ENCODE peak calls at places on chromosomes 7 and 10, in six cellular contexts. X, G, C, Z, P and T are unnamed samples.

GRCh38 chr10:17115683-17116082 is 13.9 kb downstream of the CUBN start:
- DNase-seq in G (peak), P (no peak), X (peak), C (no peak), Z (no peak), T (no peak)

GRCh38 chr10:72122221-72122620 is 33.9 kb upstream of the SPOCK2 start:
- DNase-seq in C (no peak), P (no peak), Z (no peak), X (no peak), G (no peak), T (no peak)

GRCh38 chr7:104859754-104860426 is 154.1 kb upstream of the KMT2E start:
- DNase-seq in Z (no peak), G (no peak), P (no peak), C (no peak), X (no peak), T (no peak)

GRCh38 chr10:48773580-48773979 is 88.9 kb downstream of the WDFY4 start:
- DNase-seq in X (no peak), C (no peak), Z (no peak), P (no peak), G (no peak), T (no peak)

GRCh38 chr10:118311505-118311904 is 30.6 kb downstream of the FAM204A start:
- DNase-seq in Z (no peak), P (no peak), X (no peak), G (no peak), C (no peak), T (no peak)

GRCh38 chr10:59301067-59301674 is 61.2 kb downstream of the FAM13C start:
- DNase-seq in C (no peak), G (no peak), X (no peak), Z (no peak), P (no peak), T (no peak)

GRCh38 chr10:132616170-132616994 is 78.8 kb downstream of the INPP5A start:
- DNase-seq in X (no peak), C (no peak), P (no peak), Z (no peak), G (no peak), T (peak)

GRCh38 chr7:94510582-94511456 is 1.2 kb downstream of the CASD1 start:
- DNase-seq in G (peak), X (no peak), C (peak), P (peak), Z (no peak), T (no peak)

GRCh38 chr7:92815412-92815811 is 21.0 kb downstream of the CDK6 start:
- DNase-seq in P (no peak), Z (no peak), C (no peak), X (no peak), G (no peak), T (no peak)

GRCh38 chr7:930975-931758 is 23.3 kb downstream of the ADAP1 start:
- DNase-seq in Z (no peak), G (no peak), P (no peak), X (no peak), C (no peak), T (peak)

GRCh38 chr10:49518982-49519578 is 19.8 kb downstream of the ERCC6 start:
- DNase-seq in C (no peak), P (no peak), X (peak), G (peak), Z (no peak), T (no peak)

GRCh38 chr7:158355456-158356065 is 232.1 kb downstream of the PTPRN2 start:
- DNase-seq in X (peak), C (peak), P (no peak), G (peak), Z (no peak), T (peak)

GRCh38 chr10:110268442-110268841 is 36.3 kb downstream of the SMNDC1 start:
- DNase-seq in G (no peak), P (no peak), Z (no peak), C (peak), X (no peak), T (no peak)

GRCh38 chr10:80260295-80261243 is 28.9 kb downstream of the MAT1A start:
- DNase-seq in G (peak), X (no peak), C (no peak), Z (no peak), P (no peak), T (peak)

GRCh38 chr7:91351374-91351773 is 87.1 kb downstream of the FZD1 start:
- DNase-seq in X (no peak), C (no peak), Z (no peak), G (peak), P (no peak), T (no peak)

GRCh38 chr7:165661-166369 is 26.6 kb upstream of the FAM20C start:
- DNase-seq in G (no peak), X (no peak), P (no peak), C (no peak), Z (no peak), T (no peak)

GRCh38 chr7:137992042-137992737 is 9.7 kb downstream of the CREB3L2 start:
- DNase-seq in C (no peak), G (peak), P (no peak), Z (no peak), X (no peak), T (no peak)

GRCh38 chr10:94133239-94133638 is 139.5 kb downstream of the PLCE1 start:
- DNase-seq in Z (no peak), P (no peak), C (no peak), G (no peak), X (no peak), T (no peak)

GRCh38 chr10:3217301-3217700 is 44.7 kb upstream of the PITRM1 start:
- DNase-seq in X (no peak), Z (no peak), P (no peak), G (no peak), C (no peak), T (no peak)

GRCh38 chr7:128923411-128923800 is 12.9 kb upstream of the KCP start:
- DNase-seq in G (no peak), Z (no peak), C (peak), P (no peak), X (no peak), T (no peak)

GRCh38 chr10:85995791-85996190 is 370.8 kb downstream of the GRID1 start:
- DNase-seq in Z (peak), C (no peak), P (no peak), G (peak), X (peak), T (no peak)

GRCh38 chr10:124653811-124654651 is 90.1 kb downstream of the FAM53B start:
- DNase-seq in P (no peak), Z (no peak), X (no peak), G (no peak), C (no peak), T (peak)

GRCh38 chr7:114989531-114989930 is 67.6 kb downstream of the MDFIC start:
- DNase-seq in P (no peak), C (no peak), G (no peak), Z (no peak), X (no peak), T (no peak)

GRCh38 chr7:47801423-47801822 is 146.8 kb downstream of the PKD1L1 start:
- DNase-seq in G (no peak), C (no peak), Z (no peak), P (no peak), X (no peak), T (no peak)

GRCh38 chr7:154913645-154914579 is 89.0 kb downstream of the PAXIP1 start:
- DNase-seq in G (peak), X (peak), C (peak), Z (no peak), P (peak), T (peak)

GRCh38 chr10:116632831-116633600 is 12.3 kb downstream of the PNLIPRP2 start:
- DNase-seq in P (no peak), G (no peak), Z (no peak), C (no peak), X (no peak), T (no peak)

GRCh38 chr7:103636153-103636552 is 190.1 kb upstream of the SLC26A5 start:
- DNase-seq in Z (no peak), X (no peak), P (no peak), C (no peak), G (no peak), T (no peak)

GRCh38 chr7:138616085-138616484 is 85.1 kb downstream of the SVOPL start:
- DNase-seq in G (no peak), P (no peak), C (peak), X (no peak), Z (no peak), T (no peak)

GRCh38 chr10:71473671-71474599 is 77.2 kb downstream of the CDH23 start:
- DNase-seq in G (no peak), P (no peak), X (no peak), Z (no peak), C (no peak), T (peak)

GRCh38 chr7:115409682-115410426 is 488.0 kb downstream of the MDFIC start:
- DNase-seq in C (no peak), P (no peak), Z (no peak), X (no peak), G (no peak), T (no peak)

GRCh38 chr10:24457661-24458318 is 248.9 kb downstream of the KIAA1217 start:
- DNase-seq in P (no peak), X (no peak), C (no peak), Z (no peak), G (peak), T (no peak)

GRCh38 chr10:114821293-114821914 is at the start of gene FHIP2A:
- DNase-seq in C (peak), Z (no peak), X (peak), P (peak), G (peak), T (peak)

GRCh38 chr10:72802291-72803118 is 91.0 kb upstream of the OIT3 start:
- DNase-seq in Z (no peak), X (no peak), C (no peak), G (no peak), P (no peak), T (no peak)

GRCh38 chr10:132120200-132120599 is 54.5 kb downstream of the JAKMIP3 start:
- DNase-seq in C (no peak), G (no peak), P (no peak), X (no peak), Z (no peak), T (peak)

GRCh38 chr7:131235489-131236317 is 92.0 kb upstream of the MKLN1 start:
- DNase-seq in P (no peak), G (peak), X (peak), C (peak), Z (no peak), T (no peak)

GRCh38 chr10:86341361-86341811 is 25.2 kb downstream of the GRID1 start:
- DNase-seq in P (no peak), X (no peak), Z (no peak), C (no peak), G (no peak), T (peak)

GRCh38 chr7:150567168-150567567 is at the start of gene GIMAP4:
- DNase-seq in Z (no peak), G (no peak), P (no peak), C (peak), X (no peak), T (peak)
- TF ChIP-seq POLR2A in Z (no peak), G (no peak), P (no peak), C (peak), X (no peak), T (peak)

DNA sequence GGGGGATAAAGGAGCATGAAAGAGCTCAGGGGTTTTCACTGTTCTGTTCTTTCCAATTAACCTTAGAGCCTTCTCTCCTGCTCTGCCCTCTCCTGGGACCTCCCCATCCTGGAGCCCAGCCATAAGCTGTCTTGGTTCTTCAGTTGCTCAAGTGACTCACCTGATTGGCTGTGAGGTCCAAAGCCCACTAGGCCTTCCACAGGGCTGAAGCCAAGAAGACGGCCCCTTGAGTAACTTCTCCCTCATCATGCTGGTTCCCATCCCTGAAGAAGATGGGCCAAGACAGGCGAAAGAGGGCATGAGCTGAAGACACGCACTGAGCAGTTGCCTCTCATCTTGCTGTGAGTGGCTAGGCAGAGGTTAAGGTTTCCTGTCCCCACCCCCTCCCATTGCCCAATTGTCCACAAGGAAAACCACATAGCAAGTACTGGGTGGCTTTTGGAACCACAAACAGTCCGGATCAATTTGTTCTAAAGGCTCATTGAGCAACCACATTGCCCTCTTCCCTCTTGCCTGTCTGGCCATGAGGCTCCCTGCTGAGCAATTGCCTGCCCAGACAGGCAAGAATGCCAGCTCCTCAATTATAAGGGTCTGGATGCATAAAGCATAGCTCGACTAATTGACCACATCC is 43.9 kb upstream of the GPAM start:
- DNase-seq in Z (no peak), X (no peak), G (no peak), P (no peak), C (peak), T (no peak)
- TF ChIP-seq POLR2A in Z (no peak), X (no peak), G (no peak), P (no peak), C (no peak), T (no peak)

DNA sequence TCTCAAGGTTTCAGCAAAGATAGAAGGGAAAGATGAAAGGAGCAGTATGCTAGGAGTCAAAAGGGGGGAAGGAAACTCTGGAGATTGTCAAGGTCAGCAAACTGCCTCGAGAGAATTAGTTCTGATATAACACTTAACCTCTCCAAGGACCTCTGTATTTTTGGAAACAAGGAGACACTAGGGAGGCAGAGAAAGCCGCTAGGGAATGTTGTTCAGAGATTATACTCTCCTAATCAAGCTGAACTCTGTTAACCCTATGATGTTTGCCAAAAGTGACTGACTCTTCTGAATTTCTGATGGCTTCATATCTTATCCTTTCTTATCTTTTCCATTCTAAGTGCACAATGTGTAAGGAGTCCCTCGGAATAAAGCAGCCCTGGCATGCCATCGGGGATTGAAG is 27.1 kb downstream of the CREM start:
- DNase-seq in X (no peak), C (no peak), P (no peak), Z (no peak), G (no peak), T (no peak)
- TF ChIP-seq POLR2A in X (no peak), C (no peak), P (no peak), Z (no peak), G (no peak), T (no peak)

GRCh38 chr10:30000802-30001571 is 58.4 kb downstream of the JCAD start:
- DNase-seq in C (peak), X (no peak), G (no peak), Z (no peak), P (no peak), T (no peak)
- TF ChIP-seq POLR2A in C (no peak), X (no peak), G (no peak), Z (no peak), P (no peak), T (no peak)

GRCh38 chr10:123389520-123389919 is 235.3 kb downstream of the BUB3 start:
- DNase-seq in C (no peak), Z (no peak), G (no peak), P (no peak), X (no peak), T (no peak)
- TF ChIP-seq POLR2A in C (no peak), Z (no peak), G (no peak), P (no peak), X (no peak), T (no peak)